ENCODE peak calls at places on chromosome 15, in four cellular contexts. N, D, Q and J are unnamed samples.

GRCh38 chr15:81531141-81531592 is 157.2 kb upstream of the TMC3 start:
- DNase-seq in N (no peak), D (no peak), Q (no peak), J (no peak)

GRCh38 chr15:64334530-64334929 is 21.4 kb downstream of the CSNK1G1 start:
- DNase-seq in Q (no peak), D (no peak), N (no peak), J (no peak)

GRCh38 chr15:53034767-53035245 is 244.7 kb upstream of the ONECUT1 start:
- DNase-seq in N (no peak), Q (no peak), D (peak; percentile 94), J (no peak)

GRCh38 chr15:85785887-85786777 is 8.6 kb downstream of the KLHL25 start:
- DNase-seq in Q (no peak), N (no peak), D (peak; percentile 79), J (no peak)

GRCh38 chr15:26087395-26087794 is 224.3 kb upstream of the ATP10A start:
- DNase-seq in N (no peak), Q (no peak), D (no peak), J (no peak)

GRCh38 chr15:57353317-57353804 is 22.9 kb upstream of the CGNL1 start:
- DNase-seq in Q (no peak), N (no peak), D (no peak), J (no peak)

GRCh38 chr15:40793216-40793989 is 13.5 kb upstream of the ZFYVE19 start:
- DNase-seq in D (peak; percentile 96), N (no peak), Q (no peak), J (no peak)

GRCh38 chr15:36643551-36643950 is 64.1 kb downstream of the CDIN1 start:
- DNase-seq in D (no peak), Q (no peak), N (no peak), J (no peak)

GRCh38 chr15:60720493-60721231 is 241.7 kb upstream of the ICE2 start:
- DNase-seq in D (no peak), N (no peak), Q (no peak), J (peak; percentile 67)

GRCh38 chr15:53759333-53759975 is at the start of gene WDR72:
- DNase-seq in N (no peak), Q (peak; percentile 38), D (no peak), J (no peak)

GRCh38 chr15:78841891-78842290 is 30.6 kb upstream of the ADAMTS7 start:
- DNase-seq in Q (no peak), D (no peak), N (no peak), J (no peak)

GRCh38 chr15:44188810-44189209 is 6.3 kb downstream of the FRMD5 start:
- DNase-seq in N (no peak), D (no peak), Q (no peak), J (no peak)

GRCh38 chr15:85125056-85125661 is 143.5 kb downstream of the PDE8A start:
- DNase-seq in N (no peak), Q (no peak), D (no peak), J (no peak)

GRCh38 chr15:77627067-77627466 is 5.6 kb downstream of the LINGO1 start:
- DNase-seq in N (no peak), D (no peak), Q (no peak), J (no peak)

GRCh38 chr15:68627476-68627875 is 48.7 kb downstream of the CORO2B start:
- DNase-seq in Q (no peak), D (no peak), N (no peak), J (no peak)

GRCh38 chr15:68623301-68623892 is 44.6 kb downstream of the CORO2B start:
- DNase-seq in D (no peak), Q (no peak), N (no peak), J (no peak)

GRCh38 chr15:68629519-68630204 is 50.9 kb downstream of the CORO2B start:
- DNase-seq in D (no peak), Q (no peak), N (no peak), J (no peak)

GRCh38 chr15:68626283-68626682 is 47.5 kb downstream of the CORO2B start:
- DNase-seq in N (no peak), D (no peak), Q (no peak), J (no peak)

DNA sequence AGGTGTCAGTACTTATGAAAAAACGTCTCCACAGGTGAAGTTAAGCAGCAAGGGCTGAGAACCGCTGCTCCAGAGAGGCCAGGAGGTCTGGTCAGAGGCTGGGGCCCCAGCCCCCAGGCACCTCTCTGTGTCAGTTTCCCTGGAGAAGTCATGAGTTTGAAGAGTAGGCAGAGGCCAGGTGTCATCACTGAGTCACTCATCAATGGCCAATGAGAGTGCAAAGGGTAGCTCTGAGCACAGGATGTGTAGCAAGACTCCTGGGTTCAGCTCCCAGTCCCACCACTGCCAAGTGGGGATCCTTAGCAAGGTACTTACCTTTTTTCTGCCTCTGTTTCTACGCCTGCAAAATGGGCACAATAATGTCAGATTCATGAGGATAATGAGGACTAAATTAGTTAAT is 47.9 kb downstream of the CORO2B start:
- DNase-seq in Q (no peak), D (no peak), N (no peak), J (no peak)
- TF ChIP-seq FOXK2 in Q (no peak), D (no peak), N (no peak), J (no peak)

GRCh38 chr15:74995779-74996765 is 709 bp downstream of the SCAMP5 start:
- DNase-seq in N (no peak), D (peak; percentile 50), Q (no peak), J (no peak)
- TF ChIP-seq FOXK2 in N (no peak), D (no peak), Q (no peak), J (no peak)

GRCh38 chr15:87877114-87877810 is 379.3 kb downstream of the NTRK3 start:
- DNase-seq in Q (no peak), D (no peak), N (no peak), J (no peak)
- TF ChIP-seq FOXK2 in Q (no peak), D (no peak), N (no peak), J (no peak)

GRCh38 chr15:101206173-101206572 is 45.7 kb downstream of the CHSY1 start:
- DNase-seq in Q (no peak), D (no peak), N (no peak), J (no peak)
- TF ChIP-seq FOXK2 in Q (no peak), D (no peak), N (no peak), J (no peak)

DNA sequence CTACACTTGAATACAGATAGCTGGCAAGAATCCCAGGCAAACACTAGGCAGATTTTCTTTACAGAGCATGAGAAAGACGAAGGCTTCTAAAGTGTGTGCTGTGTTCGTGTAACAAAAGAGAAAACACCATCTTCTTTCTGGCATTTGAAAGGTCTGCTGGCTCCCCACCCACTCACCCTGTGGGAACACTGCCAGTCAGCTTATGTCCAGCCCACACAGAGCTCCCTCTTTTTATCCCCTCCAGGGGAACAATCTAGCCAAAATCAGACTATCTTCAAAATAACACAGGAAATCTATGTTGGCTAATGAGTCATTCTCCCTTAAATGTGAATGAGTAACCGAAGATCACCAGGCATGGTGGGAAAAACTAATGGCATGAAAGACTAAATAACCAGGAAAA is 45.6 kb upstream of the PAQR5 start:
- DNase-seq in N (no peak), Q (no peak), D (no peak), J (no peak)
- TF ChIP-seq FOXK2 in N (no peak), Q (no peak), D (no peak), J (no peak)